ENCODE peak calls at places on chromosomes 4 and X, in four cellular contexts. D is K562, W is heart left ventricle, M is mucosa of descending colon. T is an unnamed sample. For H3K4me1, the result is how much of the 10 kb centered on the place peaks cover.

GRCh38 chr4:146235654-146236570 is 21.6 kb downstream of the REELD1 start:
- DNase-seq in D (no peak), W (peak), M (no peak), T (no peak)

GRCh38 chr4:140238353-140239041 is 84.5 kb upstream of the MAML3 start:
- DNase-seq in D (no peak), W (peak), M (peak), T (no peak)

GRCh38 chr4:575281-576141 is 584 bp downstream of the TMEM271 start:
- DNase-seq in D (no peak), W (peak), M (peak), T (no peak)

GRCh38 chr4:166458756-166459155 is 585.7 kb downstream of the TLL1 start:
- DNase-seq in D (no peak), W (no peak), M (no peak), T (no peak)

GRCh38 chr4:52963976-52964375 is 101.9 kb downstream of the RASL11B start:
- DNase-seq in D (no peak), W (no peak), M (no peak), T (no peak)

GRCh38 chr4:14897217-14897616 is 105.1 kb upstream of the CPEB2 start:
- DNase-seq in D (no peak), W (no peak), M (no peak), T (no peak)

GRCh38 chr4:47469951-47470350 is 6.4 kb upstream of the COMMD8 start:
- DNase-seq in D (no peak), W (no peak), M (no peak), T (no peak)

GRCh38 chr4:138734746-138735145 is 280.8 kb upstream of the NOCT start:
- DNase-seq in D (no peak), W (no peak), M (peak), T (no peak)

GRCh38 chrX:134803551-134804183 is 145.4 kb upstream of the PLAC1 start:
- DNase-seq in D (peak), W (no peak), M (no peak), T (no peak)

DNA sequence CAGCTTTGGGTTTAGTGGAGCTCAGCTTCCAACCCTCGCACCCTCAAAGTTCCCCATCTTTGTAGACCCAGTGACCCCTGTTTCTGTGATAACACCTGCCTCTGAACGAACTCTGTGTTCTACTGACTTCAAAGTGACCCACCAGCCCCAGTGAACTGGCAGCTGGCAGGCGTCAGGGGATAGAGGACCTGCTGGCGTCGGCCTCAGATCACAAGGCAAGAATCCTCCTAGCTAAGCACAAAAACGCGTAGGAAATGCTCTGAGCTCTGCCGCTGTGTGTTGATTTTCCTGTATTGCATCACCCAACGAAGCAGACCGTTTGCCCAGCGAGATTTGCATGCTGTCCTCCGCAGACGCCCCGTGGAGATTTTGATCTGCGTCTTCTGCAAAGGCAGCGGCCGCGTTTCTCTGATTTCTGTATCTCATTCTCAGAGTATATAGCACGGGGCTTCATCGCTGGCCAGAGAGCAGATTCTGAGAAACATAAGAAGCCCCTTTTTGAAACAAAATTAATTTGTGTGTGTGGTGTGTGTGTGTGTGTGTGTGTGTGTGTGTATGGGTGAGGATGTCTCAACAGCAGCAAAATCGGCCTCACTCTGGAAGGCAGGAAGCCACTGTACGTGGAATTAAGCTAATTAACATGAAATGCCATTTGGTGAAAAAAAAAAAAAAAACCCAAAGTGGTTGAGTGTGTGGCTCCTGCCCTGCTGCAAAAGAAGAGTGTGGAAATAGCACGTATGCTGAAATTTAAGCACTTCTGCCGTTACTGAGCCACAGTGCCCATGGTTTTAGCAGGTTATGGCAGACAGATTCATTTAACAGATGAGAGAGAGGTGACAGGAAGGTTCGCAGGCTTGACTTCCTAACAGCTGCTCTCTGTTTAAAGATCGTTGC is 29.2 kb upstream of the ASMTL start:
- DNase-seq in D (no peak), W (peak), M (peak), T (no peak)
- H3K4me1 ChIP-seq in D (under half), W (under half), M (under half), T (under half)

GRCh38 chr4:1718095-1718850 is 2.9 kb downstream of the TMEM129 start:
- DNase-seq in D (no peak), W (no peak), M (no peak), T (no peak)

GRCh38 chr4:1717129-1718094 is 3.7 kb downstream of the TMEM129 start:
- DNase-seq in D (no peak), W (no peak), M (no peak), T (no peak)

GRCh38 chr4:1715002-1715761 is 3.1 kb upstream of the SLBP start:
- DNase-seq in D (no peak), W (no peak), M (no peak), T (no peak)

GRCh38 chr4:1714303-1715001 is 2.3 kb upstream of the SLBP start:
- DNase-seq in D (no peak), W (no peak), M (no peak), T (no peak)

DNA sequence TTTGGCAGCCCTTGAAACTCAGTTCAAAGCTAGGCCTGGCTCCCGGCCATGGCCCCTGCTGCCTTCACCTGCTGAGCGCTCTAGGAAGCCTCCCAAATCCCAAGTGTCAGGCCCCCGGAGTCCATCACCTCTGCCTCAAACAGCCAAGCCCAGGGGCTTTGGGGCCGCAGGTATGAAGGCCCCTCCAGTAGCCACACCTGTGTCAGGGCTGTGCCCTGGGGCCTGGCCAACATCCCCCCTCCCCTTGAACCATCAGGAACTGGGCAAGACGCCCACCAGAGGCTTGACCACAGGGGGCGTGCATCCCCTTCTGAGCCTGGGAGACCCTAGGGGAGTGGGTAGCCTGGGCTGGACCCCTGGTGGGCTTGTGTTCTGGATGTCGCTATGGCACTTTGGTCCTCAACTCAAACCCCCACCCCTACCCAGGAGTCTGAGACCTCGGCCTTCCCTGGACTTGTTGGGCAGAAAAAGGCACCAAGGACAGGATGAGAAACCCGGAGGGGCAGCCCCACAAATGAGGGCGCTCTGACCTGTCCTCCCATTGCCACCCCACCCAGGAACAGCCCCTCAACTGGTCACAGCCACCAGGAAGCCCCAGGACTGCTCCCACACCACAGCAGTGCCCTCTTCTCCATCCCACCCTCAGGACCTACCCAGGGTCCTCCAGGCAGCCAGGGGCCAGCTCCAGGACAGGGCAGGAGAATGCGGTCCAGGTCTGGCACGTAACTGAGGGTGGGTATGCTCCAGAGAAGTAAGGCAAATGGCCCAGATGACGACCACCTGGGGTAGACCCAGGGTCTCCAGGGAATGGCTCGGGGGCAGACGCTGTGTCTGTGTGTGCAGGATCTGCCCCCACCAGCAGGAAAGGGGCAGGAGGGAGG is 4.2 kb upstream of the SLBP start:
- DNase-seq in D (no peak), W (no peak), M (no peak), T (no peak)
- H3K4me1 ChIP-seq in D (half or more), W (under half), M (under half), T (under half)

GRCh38 chr4:36189511-36190226 is 54.6 kb downstream of the ARAP2 start:
- DNase-seq in D (no peak), W (no peak), M (peak), T (no peak)

GRCh38 chr4:36197501-36197900 is 46.8 kb downstream of the ARAP2 start:
- DNase-seq in D (no peak), W (no peak), M (no peak), T (no peak)

GRCh38 chr4:36196145-36196925 is 48.0 kb downstream of the ARAP2 start:
- DNase-seq in D (no peak), W (no peak), M (no peak), T (no peak)

GRCh38 chr4:36187723-36188333 is 56.5 kb downstream of the ARAP2 start:
- DNase-seq in D (no peak), W (no peak), M (peak), T (peak)

DNA sequence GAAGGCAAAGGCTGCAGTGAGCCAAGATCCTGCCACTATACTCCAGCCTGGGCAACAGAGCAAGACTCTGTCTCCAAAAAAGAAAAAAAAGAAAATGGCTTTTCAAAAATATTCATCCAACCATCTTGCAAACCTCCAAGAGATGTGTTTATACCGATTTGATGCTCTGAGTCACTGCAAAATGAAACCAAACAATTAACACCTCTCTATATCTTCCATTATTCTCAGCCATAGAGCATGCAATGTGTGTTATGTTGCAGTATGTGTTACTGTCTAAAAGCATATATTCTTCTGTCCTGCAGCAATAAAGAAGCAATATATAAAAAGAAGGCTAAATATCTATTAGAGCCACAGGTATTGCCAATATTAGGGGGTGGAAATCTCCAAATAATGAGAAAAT is 51.4 kb downstream of the ARAP2 start:
- DNase-seq in D (no peak), W (no peak), M (no peak), T (no peak)
- H3K4me1 ChIP-seq in D (under half), W (under half), M (under half), T (under half)

GRCh38 chrX:7069556-7069955 is 78.0 kb upstream of the STS start:
- DNase-seq in D (no peak), W (no peak), M (no peak), T (no peak)
- H3K4me1 ChIP-seq in D (under half), W (under half), M (under half), T (under half)

DNA sequence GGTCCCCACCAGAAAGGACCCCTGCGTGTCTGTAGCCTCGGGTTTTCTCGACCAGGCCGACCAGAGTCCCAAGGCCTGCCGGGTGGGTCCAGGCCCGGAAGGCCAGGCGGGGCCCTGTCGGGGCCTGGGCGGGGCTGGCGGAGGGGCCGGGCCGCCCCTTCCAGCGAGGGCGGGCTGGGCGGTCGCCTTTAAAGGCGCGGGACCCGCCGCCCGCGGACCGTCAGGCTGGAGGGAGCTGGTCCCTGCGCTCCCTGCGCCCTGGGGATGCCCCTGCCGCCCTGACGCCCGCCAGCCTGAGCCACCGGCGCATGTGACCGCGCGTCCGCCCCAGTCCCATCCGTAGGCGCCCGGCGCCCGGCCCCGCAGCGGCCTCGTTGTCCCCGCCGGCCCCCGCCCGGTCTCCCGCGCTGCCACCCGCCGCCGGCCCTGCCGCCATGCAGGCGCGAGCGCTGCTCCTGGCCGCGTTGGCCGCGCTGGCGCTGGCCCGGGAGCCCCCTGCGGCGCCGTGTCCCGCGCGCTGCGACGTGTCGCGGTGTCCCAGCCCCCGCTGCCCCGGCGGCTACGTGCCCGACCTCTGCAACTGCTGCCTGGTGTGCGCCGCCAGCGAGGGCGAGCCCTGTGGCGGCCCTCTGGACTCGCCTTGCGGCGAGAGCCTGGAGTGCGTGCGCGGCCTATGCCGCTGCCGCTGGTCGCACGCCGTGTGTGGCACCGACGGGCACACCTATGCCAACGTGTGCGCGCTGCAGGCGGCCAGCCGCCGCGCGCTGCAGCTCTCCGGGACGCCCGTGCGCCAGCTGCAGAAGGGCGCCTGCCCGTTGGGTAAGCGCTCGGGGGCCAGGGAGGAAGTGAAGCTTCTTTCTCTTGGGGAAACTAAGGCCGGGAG is at the start of gene HTRA3:
- DNase-seq in D (no peak), W (peak), M (peak), T (no peak)
- H3K4me1 ChIP-seq in D (under half), W (under half), M (under half), T (under half)

GRCh38 chr4:118738999-118739690 is 54.0 kb downstream of the METTL14 start:
- DNase-seq in D (no peak), W (no peak), M (no peak), T (no peak)
- H3K4me1 ChIP-seq in D (under half), W (under half), M (under half), T (under half)

GRCh38 chr4:143390764-143391163 is 54.1 kb downstream of the GAB1 start:
- DNase-seq in D (no peak), W (no peak), M (peak), T (no peak)

GRCh38 chr4:143393195-143393594 is 56.5 kb downstream of the GAB1 start:
- DNase-seq in D (no peak), W (no peak), M (no peak), T (no peak)

GRCh38 chr4:143389543-143390195 is 53.0 kb downstream of the GAB1 start:
- DNase-seq in D (no peak), W (no peak), M (no peak), T (no peak)

GRCh38 chr4:143391895-143392294 is 55.2 kb downstream of the GAB1 start:
- DNase-seq in D (no peak), W (no peak), M (no peak), T (no peak)

DNA sequence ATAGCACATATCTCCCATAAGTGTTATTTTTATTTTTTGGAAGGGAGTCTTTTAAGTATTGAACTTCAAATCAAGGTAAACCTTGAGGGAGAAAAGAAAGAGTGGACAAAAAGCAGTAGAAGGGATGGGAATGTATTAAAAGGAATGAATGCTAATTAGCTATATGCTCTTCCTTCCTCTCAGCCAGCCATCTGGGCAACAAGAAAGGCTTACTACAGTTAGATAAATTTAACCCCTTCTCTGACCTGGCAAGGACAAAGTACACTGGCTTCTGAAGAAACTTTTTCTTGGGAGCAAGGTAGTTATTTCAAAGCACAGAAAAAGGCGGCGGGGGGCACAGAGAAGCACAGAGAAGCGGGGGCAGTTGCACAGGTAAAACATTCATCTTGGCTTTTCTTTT is 54.6 kb downstream of the GAB1 start:
- DNase-seq in D (no peak), W (no peak), M (no peak), T (no peak)
- H3K4me1 ChIP-seq in D (under half), W (under half), M (under half), T (under half)

GRCh38 chr4:10105920-10106319 is 10.7 kb downstream of the WDR1 start:
- DNase-seq in D (no peak), W (no peak), M (no peak), T (no peak)
- H3K4me1 ChIP-seq in D (under half), W (under half), M (half or more), T (under half)

T was measured in Panc1.